ENCODE peak calls at places on chromosomes 4 and X, in four cellular contexts. O is IMR-90, N is astrocyte of the spinal cord, Q is AG09309. R is an unnamed sample.

GRCh38 chr4:70778888-70779422 is 57.2 kb downstream of the RUFY3 start:
- DNase-seq in Q (no peak), O (peak; percentile 92), N (no peak), R (no peak)

GRCh38 chrX:128623361-128623760 is 571.2 kb upstream of the ACTRT1 start:
- DNase-seq in Q (no peak), N (no peak), O (no peak), R (no peak)

GRCh38 chr4:100022792-100023222 is 72.7 kb upstream of the H2AZ1 start:
- DNase-seq in O (no peak), Q (no peak), N (peak; percentile 14), R (no peak)

GRCh38 chr4:8538703-8539567 is 41.3 kb upstream of the GPR78 start:
- DNase-seq in N (peak; percentile 21), Q (no peak), O (peak; percentile 75), R (no peak)

GRCh38 chrX:83336464-83336863 is 171.6 kb upstream of the POU3F4 start:
- DNase-seq in O (no peak), N (no peak), Q (no peak), R (no peak)

GRCh38 chr4:139171878-139172691 is 4.9 kb downstream of the ELF2 start:
- DNase-seq in N (peak; percentile 39), O (peak; percentile 55), Q (no peak), R (no peak)

GRCh38 chr4:140924761-140925392 is 168.7 kb upstream of the TBC1D9 start:
- DNase-seq in O (no peak), N (no peak), Q (no peak), R (no peak)

GRCh38 chrX:103464071-103464773 is 55.1 kb downstream of the RAB40A start:
- DNase-seq in Q (no peak), O (peak; percentile 47), N (peak; percentile 52), R (no peak)

GRCh38 chr4:5361968-5362367 is 310.7 kb downstream of the STK32B start:
- DNase-seq in Q (no peak), N (peak; percentile 42), O (peak; percentile 38), R (no peak)

GRCh38 chr4:76811604-76812412 is 86.1 kb downstream of the SOWAHB start:
- DNase-seq in N (peak; percentile 88), O (peak; percentile 69), Q (peak; percentile 2), R (peak; percentile 75)

GRCh38 chrX:1242901-1243402 is 25.7 kb upstream of the CSF2RA start:
- DNase-seq in N (no peak), O (no peak), Q (no peak), R (no peak)

GRCh38 chrX:130741151-130741550 is 161.9 kb downstream of the ENOX2 start:
- DNase-seq in O (no peak), N (no peak), Q (no peak), R (no peak)

GRCh38 chr4:140291259-140291658 is 82.2 kb upstream of the SCOC start:
- DNase-seq in N (no peak), O (peak; percentile 57), Q (no peak), R (no peak)

GRCh38 chr4:108272046-108272445 is 103.3 kb upstream of the LEF1 start:
- DNase-seq in Q (no peak), O (peak; percentile 5), N (peak; percentile 5), R (no peak)

GRCh38 chr4:108881190-108881589 is 118.3 kb upstream of the ETNPPL start:
- DNase-seq in N (peak; percentile 69), Q (peak; percentile 31), O (peak; percentile 96), R (peak; percentile 82)

GRCh38 chrX:11458175-11458574 is 165.0 kb downstream of the AMELX start:
- DNase-seq in Q (no peak), N (no peak), O (peak; percentile 27), R (no peak)

GRCh38 chrX:77910108-77910840 is at the start of gene ATP7A:
- DNase-seq in O (peak; percentile 88), Q (peak; percentile 45), N (peak; percentile 90), R (peak; percentile 34)

GRCh38 chr4:8319731-8320385 is 50.3 kb downstream of the HTRA3 start:
- DNase-seq in N (no peak), O (no peak), Q (no peak), R (no peak)

GRCh38 chrX:103585421-103586313 is at the start of gene TCEAL4:
- DNase-seq in O (no peak), Q (no peak), N (no peak), R (no peak)

GRCh38 chr4:79399076-79399475 is 9.0 kb downstream of the GK2 start:
- DNase-seq in N (no peak), O (no peak), Q (no peak), R (no peak)

GRCh38 chrX:52271212-52271611 is 86.5 kb downstream of the MAGED4 start:
- DNase-seq in Q (no peak), N (no peak), O (no peak), R (no peak)

GRCh38 chrX:6307156-6307555 is 78.5 kb upstream of the NLGN4X start:
- DNase-seq in O (no peak), N (no peak), Q (no peak), R (no peak)

GRCh38 chr4:143207555-143207954 is 22.8 kb downstream of the USP38 start:
- DNase-seq in N (peak; percentile 17), O (peak; percentile 50), Q (no peak), R (no peak)

GRCh38 chrX:149527705-149528104 is 13.1 kb upstream of the EOLA1 start:
- DNase-seq in Q (no peak), O (peak; percentile 28), N (peak; percentile 33), R (no peak)

GRCh38 chr4:97645437-97645836 is 497.8 kb downstream of the STPG2 start:
- DNase-seq in Q (no peak), N (no peak), O (no peak), R (no peak)

GRCh38 chrX:43968347-43968746 is 4.8 kb downstream of the NDP start:
- DNase-seq in O (no peak), Q (no peak), N (no peak), R (no peak)

GRCh38 chr4:153114771-153115321 is 89.4 kb upstream of the TRIM2 start:
- DNase-seq in N (peak; percentile 89), Q (peak; percentile 46), O (peak; percentile 84), R (no peak)

GRCh38 chr4:125388653-125389052 is 73.9 kb downstream of the FAT4 start:
- DNase-seq in N (peak; percentile 72), Q (no peak), O (peak; percentile 70), R (peak; percentile 44)

GRCh38 chr4:187602339-187603092 is 393.1 kb upstream of the ZFP42 start:
- DNase-seq in N (peak; percentile 58), O (peak; percentile 43), Q (no peak), R (no peak)

GRCh38 chr4:117370944-117371665 is 285.7 kb upstream of the TRAM1L1 start:
- DNase-seq in O (no peak), N (no peak), Q (no peak), R (no peak)

GRCh38 chr4:22246816-22247215 is 269.1 kb downstream of the ADGRA3 start:
- DNase-seq in Q (no peak), O (no peak), N (no peak), R (no peak)

GRCh38 chrX:109440475-109440874 is 41.4 kb downstream of the GUCY2F start:
- DNase-seq in O (no peak), N (peak; percentile 56), Q (no peak), R (no peak)

GRCh38 chr4:175542787-175543186 is 269.3 kb downstream of the GPM6A start:
- DNase-seq in N (no peak), Q (no peak), O (no peak), R (no peak)

GRCh38 chrX:15301924-15302323 is 13.5 kb downstream of the ASB11 start:
- DNase-seq in O (peak; percentile 41), Q (peak; percentile 24), N (no peak), R (no peak)

GRCh38 chrX:100316987-100317386 is 93.1 kb downstream of the PCDH19 start:
- DNase-seq in O (no peak), Q (no peak), N (peak; percentile 0), R (no peak)

GRCh38 chrX:68440940-68441339 is 7.6 kb upstream of the OPHN1 start:
- DNase-seq in N (peak; percentile 67), Q (no peak), O (peak; percentile 68), R (no peak)

GRCh38 chr4:41625531-41625930 is 87.6 kb downstream of the LIMCH1 start:
- DNase-seq in Q (no peak), N (no peak), O (no peak), R (no peak)

GRCh38 chr4:173332963-173333657 is 1.0 kb downstream of the HMGB2 start:
- DNase-seq in O (peak; percentile 1), N (no peak), Q (no peak), R (no peak)

DNA sequence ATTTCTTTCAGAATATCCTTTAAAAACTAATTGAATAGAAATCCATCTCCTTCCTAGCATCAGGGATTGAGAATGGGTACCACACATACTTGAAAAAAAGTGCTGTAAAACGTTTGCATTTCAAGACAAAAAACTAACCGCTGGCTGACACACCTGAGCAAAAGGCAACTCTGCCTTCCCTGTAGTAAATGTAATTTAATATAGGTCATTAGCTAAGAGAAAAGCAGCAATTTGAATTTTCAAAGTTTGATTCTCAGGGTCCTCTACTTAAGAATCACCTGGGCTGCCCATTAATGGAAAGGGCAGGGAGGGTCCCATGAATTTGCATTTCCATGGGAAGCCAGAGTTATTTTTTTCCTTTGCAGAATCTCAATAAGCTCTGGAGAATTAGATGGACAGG is 40.5 kb upstream of the SPP1 start:
- DNase-seq in Q (no peak), O (no peak), N (no peak), R (no peak)
- H3K4me3 ChIP-seq in Q (no peak overlapping the region), O (no peak overlapping the region), N (no peak overlapping the region), R (no peak overlapping the region)

DNA sequence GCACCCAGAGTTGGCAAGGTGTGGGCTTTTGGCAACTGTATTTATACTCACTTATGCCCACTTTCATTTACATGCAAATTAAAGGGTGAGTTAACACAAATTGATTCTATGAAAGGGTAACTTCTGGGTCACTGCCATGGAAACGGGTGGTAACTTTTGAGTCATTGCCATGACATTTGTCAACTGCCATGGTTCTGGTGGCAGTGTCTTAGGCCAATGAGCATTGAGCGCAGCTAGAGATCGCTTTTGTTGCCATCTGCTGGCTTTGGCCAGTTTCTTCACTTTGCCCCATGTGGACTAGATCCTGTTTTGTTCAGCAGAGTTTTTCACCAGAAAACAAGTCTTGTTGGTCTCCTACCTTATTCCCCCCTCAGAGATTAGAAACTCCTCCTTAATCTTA is 170.8 kb upstream of the NUDT6 start:
- DNase-seq in O (no peak), Q (no peak), N (no peak), R (no peak)
- TF ChIP-seq CTCF in O (no peak), Q (no peak), N (no peak), R (no peak)

DNA sequence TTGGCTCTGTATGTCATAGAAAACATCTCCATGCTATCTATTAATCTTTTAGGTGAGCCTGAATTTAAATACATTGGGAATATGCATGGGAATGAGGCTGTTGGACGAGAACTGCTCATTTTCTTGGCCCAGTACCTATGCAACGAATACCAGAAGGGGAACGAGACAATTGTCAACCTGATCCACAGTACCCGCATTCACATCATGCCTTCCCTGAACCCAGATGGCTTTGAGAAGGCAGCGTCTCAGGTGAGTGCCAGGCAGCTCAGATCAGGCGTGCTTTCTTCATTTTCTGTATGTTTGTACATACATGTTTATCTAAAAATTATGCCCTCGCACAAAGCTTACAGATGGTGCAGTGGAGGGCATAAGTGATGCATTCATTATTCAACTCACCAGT is 85.5 kb downstream of the CPE start:
- DNase-seq in Q (no peak), O (no peak), N (no peak), R (no peak)
- H3K4me3 ChIP-seq in Q (no peak overlapping the region), O (no peak overlapping the region), N (no peak overlapping the region), R (no peak overlapping the region)

GRCh38 chr4:2948895-2949781 is 14.1 kb downstream of the NOP14 start:
- DNase-seq in Q (no peak), N (no peak), O (no peak), R (no peak)
- TF ChIP-seq CTCF in Q (peak; percentile 57), N (peak; percentile 68), O (peak; percentile 22), R (peak; percentile 63)

R was measured in AG04449.